ENCODE peak calls at places on chromosomes 2 and 18, in four cellular contexts. One of them, this sample, is unnamed.

GRCh38 chr2:68766378-68766845 is 31.8 kb downstream of the ARHGAP25 start:
- DNase-seq in cardiac septum: peak
- DNase-seq in stimulated activated CD4-positive, alpha-beta T cell treated with anti-CD3 and anti-CD28 coated beads, Interleukin-1b, Interleukin-23, amount 100 ng/mL, for 24 hours: no peak
- DNase-seq in foreskin fibroblast: no peak
- DNase-seq in this sample: no peak

GRCh38 chr2:16177671-16178180 is 237.4 kb downstream of the MYCN start:
- DNase-seq in stimulated activated CD4-positive, alpha-beta T cell treated with anti-CD3 and anti-CD28 coated beads, Interleukin-1b, Interleukin-23, amount 100 ng/mL, for 24 hours: no peak
- DNase-seq in foreskin fibroblast: no peak
- DNase-seq in cardiac septum: no peak
- DNase-seq in this sample: no peak

GRCh38 chr18:2825613-2826205 is 21.1 kb upstream of the EMILIN2 start:
- DNase-seq in stimulated activated CD4-positive, alpha-beta T cell treated with anti-CD3 and anti-CD28 coated beads, Interleukin-1b, Interleukin-23, amount 100 ng/mL, for 24 hours: no peak
- DNase-seq in foreskin fibroblast: no peak
- DNase-seq in cardiac septum: no peak
- DNase-seq in this sample: no peak

GRCh38 chr2:28282248-28282647 is 110.4 kb upstream of the FOSL2 start:
- DNase-seq in cardiac septum: no peak
- DNase-seq in stimulated activated CD4-positive, alpha-beta T cell treated with anti-CD3 and anti-CD28 coated beads, Interleukin-1b, Interleukin-23, amount 100 ng/mL, for 24 hours: no peak
- DNase-seq in foreskin fibroblast: no peak
- DNase-seq in this sample: no peak

GRCh38 chr18:50678651-50679415 is 118.9 kb downstream of the MAPK4 start:
- DNase-seq in cardiac septum: peak
- DNase-seq in stimulated activated CD4-positive, alpha-beta T cell treated with anti-CD3 and anti-CD28 coated beads, Interleukin-1b, Interleukin-23, amount 100 ng/mL, for 24 hours: no peak
- DNase-seq in foreskin fibroblast: no peak
- DNase-seq in this sample: no peak

GRCh38 chr2:72754628-72755320 is 71.1 kb downstream of the EXOC6B start:
- DNase-seq in cardiac septum: no peak
- DNase-seq in foreskin fibroblast: no peak
- DNase-seq in stimulated activated CD4-positive, alpha-beta T cell treated with anti-CD3 and anti-CD28 coated beads, Interleukin-1b, Interleukin-23, amount 100 ng/mL, for 24 hours: no peak
- DNase-seq in this sample: no peak

GRCh38 chr18:3454365-3455089 is 4.6 kb downstream of the TGIF1 start:
- DNase-seq in cardiac septum: no peak
- DNase-seq in stimulated activated CD4-positive, alpha-beta T cell treated with anti-CD3 and anti-CD28 coated beads, Interleukin-1b, Interleukin-23, amount 100 ng/mL, for 24 hours: no peak
- DNase-seq in foreskin fibroblast: peak
- DNase-seq in this sample: no peak

GRCh38 chr2:163737563-163737962 is 1.8 kb upstream of the FIGN start:
- DNase-seq in cardiac septum: no peak
- DNase-seq in foreskin fibroblast: no peak
- DNase-seq in stimulated activated CD4-positive, alpha-beta T cell treated with anti-CD3 and anti-CD28 coated beads, Interleukin-1b, Interleukin-23, amount 100 ng/mL, for 24 hours: no peak
- DNase-seq in this sample: no peak

GRCh38 chr2:228657807-228658402 is 476.4 kb upstream of the SPHKAP start:
- DNase-seq in stimulated activated CD4-positive, alpha-beta T cell treated with anti-CD3 and anti-CD28 coated beads, Interleukin-1b, Interleukin-23, amount 100 ng/mL, for 24 hours: no peak
- DNase-seq in foreskin fibroblast: peak
- DNase-seq in cardiac septum: no peak
- DNase-seq in this sample: no peak

GRCh38 chr18:659597-659996 is 2.1 kb downstream of the TYMS start:
- DNase-seq in foreskin fibroblast: no peak
- DNase-seq in stimulated activated CD4-positive, alpha-beta T cell treated with anti-CD3 and anti-CD28 coated beads, Interleukin-1b, Interleukin-23, amount 100 ng/mL, for 24 hours: no peak
- DNase-seq in cardiac septum: no peak
- DNase-seq in this sample: no peak

GRCh38 chr2:30208453-30208852 is 22.9 kb upstream of the LBH start:
- DNase-seq in stimulated activated CD4-positive, alpha-beta T cell treated with anti-CD3 and anti-CD28 coated beads, Interleukin-1b, Interleukin-23, amount 100 ng/mL, for 24 hours: no peak
- DNase-seq in cardiac septum: no peak
- DNase-seq in foreskin fibroblast: peak
- DNase-seq in this sample: peak

GRCh38 chr2:20491739-20492531 is 45.1 kb downstream of the RHOB start:
- DNase-seq in cardiac septum: no peak
- DNase-seq in stimulated activated CD4-positive, alpha-beta T cell treated with anti-CD3 and anti-CD28 coated beads, Interleukin-1b, Interleukin-23, amount 100 ng/mL, for 24 hours: no peak
- DNase-seq in foreskin fibroblast: no peak
- DNase-seq in this sample: no peak

GRCh38 chr2:29425866-29426265 is 310.7 kb downstream of the CLIP4 start:
- DNase-seq in foreskin fibroblast: no peak
- DNase-seq in stimulated activated CD4-positive, alpha-beta T cell treated with anti-CD3 and anti-CD28 coated beads, Interleukin-1b, Interleukin-23, amount 100 ng/mL, for 24 hours: no peak
- DNase-seq in cardiac septum: no peak
- DNase-seq in this sample: no peak

GRCh38 chr2:47695800-47696477 is 87.0 kb upstream of the MSH6 start:
- DNase-seq in cardiac septum: no peak
- DNase-seq in foreskin fibroblast: no peak
- DNase-seq in stimulated activated CD4-positive, alpha-beta T cell treated with anti-CD3 and anti-CD28 coated beads, Interleukin-1b, Interleukin-23, amount 100 ng/mL, for 24 hours: no peak
- DNase-seq in this sample: no peak

GRCh38 chr2:200613692-200614091 is 27.9 kb downstream of the AOX1 start:
- DNase-seq in foreskin fibroblast: peak
- DNase-seq in stimulated activated CD4-positive, alpha-beta T cell treated with anti-CD3 and anti-CD28 coated beads, Interleukin-1b, Interleukin-23, amount 100 ng/mL, for 24 hours: no peak
- DNase-seq in cardiac septum: no peak
- DNase-seq in this sample: no peak

GRCh38 chr18:72910045-72910444 is 42.3 kb upstream of the NETO1 start:
- DNase-seq in foreskin fibroblast: peak
- DNase-seq in cardiac septum: no peak
- DNase-seq in stimulated activated CD4-positive, alpha-beta T cell treated with anti-CD3 and anti-CD28 coated beads, Interleukin-1b, Interleukin-23, amount 100 ng/mL, for 24 hours: no peak
- DNase-seq in this sample: no peak

GRCh38 chr2:42046819-42047487 is 868 bp upstream of the PKDCC start:
- DNase-seq in stimulated activated CD4-positive, alpha-beta T cell treated with anti-CD3 and anti-CD28 coated beads, Interleukin-1b, Interleukin-23, amount 100 ng/mL, for 24 hours: no peak
- DNase-seq in foreskin fibroblast: peak
- DNase-seq in cardiac septum: no peak
- DNase-seq in this sample: no peak

GRCh38 chr18:25465152-25465790 is 113.3 kb upstream of the ZNF521 start:
- DNase-seq in cardiac septum: no peak
- DNase-seq in foreskin fibroblast: no peak
- DNase-seq in stimulated activated CD4-positive, alpha-beta T cell treated with anti-CD3 and anti-CD28 coated beads, Interleukin-1b, Interleukin-23, amount 100 ng/mL, for 24 hours: no peak
- DNase-seq in this sample: no peak

GRCh38 chr2:207239222-207239674 is 73.5 kb upstream of the KLF7 start:
- DNase-seq in stimulated activated CD4-positive, alpha-beta T cell treated with anti-CD3 and anti-CD28 coated beads, Interleukin-1b, Interleukin-23, amount 100 ng/mL, for 24 hours: no peak
- DNase-seq in cardiac septum: peak
- DNase-seq in foreskin fibroblast: peak
- DNase-seq in this sample: peak

GRCh38 chr2:98372121-98372520 is 25.9 kb downstream of the CNGA3 start:
- DNase-seq in foreskin fibroblast: no peak
- DNase-seq in cardiac septum: no peak
- DNase-seq in stimulated activated CD4-positive, alpha-beta T cell treated with anti-CD3 and anti-CD28 coated beads, Interleukin-1b, Interleukin-23, amount 100 ng/mL, for 24 hours: no peak
- DNase-seq in this sample: no peak

GRCh38 chr2:119485336-119486110 is 38.8 kb downstream of the SCTR start:
- DNase-seq in cardiac septum: no peak
- DNase-seq in foreskin fibroblast: no peak
- DNase-seq in stimulated activated CD4-positive, alpha-beta T cell treated with anti-CD3 and anti-CD28 coated beads, Interleukin-1b, Interleukin-23, amount 100 ng/mL, for 24 hours: no peak
- DNase-seq in this sample: no peak

GRCh38 chr2:21165350-21165749 is 41.6 kb downstream of the TDRD15 start:
- DNase-seq in stimulated activated CD4-positive, alpha-beta T cell treated with anti-CD3 and anti-CD28 coated beads, Interleukin-1b, Interleukin-23, amount 100 ng/mL, for 24 hours: no peak
- DNase-seq in foreskin fibroblast: peak
- DNase-seq in cardiac septum: no peak
- DNase-seq in this sample: no peak

GRCh38 chr2:170162261-170162612 is 15.7 kb upstream of the MYO3B start:
- DNase-seq in stimulated activated CD4-positive, alpha-beta T cell treated with anti-CD3 and anti-CD28 coated beads, Interleukin-1b, Interleukin-23, amount 100 ng/mL, for 24 hours: no peak
- DNase-seq in foreskin fibroblast: peak
- DNase-seq in cardiac septum: no peak
- DNase-seq in this sample: no peak

GRCh38 chr2:24985406-24985805 is 13.7 kb upstream of the DNAJC27 start:
- DNase-seq in cardiac septum: no peak
- DNase-seq in stimulated activated CD4-positive, alpha-beta T cell treated with anti-CD3 and anti-CD28 coated beads, Interleukin-1b, Interleukin-23, amount 100 ng/mL, for 24 hours: no peak
- DNase-seq in foreskin fibroblast: no peak
- DNase-seq in this sample: no peak

GRCh38 chr2:230557056-230557455 is 141.1 kb downstream of the SP100 start:
- DNase-seq in foreskin fibroblast: no peak
- DNase-seq in cardiac septum: no peak
- DNase-seq in stimulated activated CD4-positive, alpha-beta T cell treated with anti-CD3 and anti-CD28 coated beads, Interleukin-1b, Interleukin-23, amount 100 ng/mL, for 24 hours: no peak
- DNase-seq in this sample: no peak

This sample was measured in HFF-Myc.